ENCODE peak calls at places on chromosome 14, in ten cellular contexts. One of them, this sample, is unnamed.

GRCh38 chr14:45790293-45790692 is 537.3 kb upstream of the MIS18BP1 start:
- DNase-seq in heart left ventricle: no peak
- DNase-seq in MM.1S: no peak
- DNase-seq in transverse colon: no peak
- DNase-seq in body of pancreas: no peak
- DNase-seq in brain microvascular endothelial cell: no peak
- DNase-seq in dorsolateral prefrontal cortex: no peak
- DNase-seq in adipocyte: no peak
- DNase-seq in mucosa of descending colon: no peak
- DNase-seq in cardiac muscle cell: no peak
- DNase-seq in this sample: no peak

GRCh38 chr14:32408018-32408417 is 78.9 kb downstream of the AKAP6 start:
- DNase-seq in dorsolateral prefrontal cortex: peak
- DNase-seq in transverse colon: no peak
- DNase-seq in MM.1S: no peak
- DNase-seq in body of pancreas: no peak
- DNase-seq in brain microvascular endothelial cell: no peak
- DNase-seq in adipocyte: no peak
- DNase-seq in heart left ventricle: no peak
- DNase-seq in mucosa of descending colon: no peak
- DNase-seq in cardiac muscle cell: no peak
- DNase-seq in this sample: no peak

GRCh38 chr14:24146622-24146977 is 190 bp upstream of the PSME2 start:
- DNase-seq in body of pancreas: peak
- DNase-seq in cardiac muscle cell: peak
- DNase-seq in mucosa of descending colon: peak
- DNase-seq in transverse colon: peak
- DNase-seq in adipocyte: peak
- DNase-seq in heart left ventricle: peak
- DNase-seq in dorsolateral prefrontal cortex: peak
- DNase-seq in brain microvascular endothelial cell: peak
- DNase-seq in MM.1S: peak
- DNase-seq in this sample: peak

GRCh38 chr14:55043528-55043927 is 7.9 kb upstream of the MAPK1IP1L start:
- DNase-seq in dorsolateral prefrontal cortex: no peak
- DNase-seq in heart left ventricle: no peak
- DNase-seq in adipocyte: peak
- DNase-seq in transverse colon: no peak
- DNase-seq in cardiac muscle cell: no peak
- DNase-seq in brain microvascular endothelial cell: no peak
- DNase-seq in MM.1S: no peak
- DNase-seq in mucosa of descending colon: no peak
- DNase-seq in body of pancreas: no peak
- DNase-seq in this sample: no peak

GRCh38 chr14:81345781-81346180 is 54.3 kb downstream of the STON2 start:
- DNase-seq in mucosa of descending colon: no peak
- DNase-seq in brain microvascular endothelial cell: no peak
- DNase-seq in body of pancreas: no peak
- DNase-seq in MM.1S: no peak
- DNase-seq in adipocyte: no peak
- DNase-seq in heart left ventricle: no peak
- DNase-seq in cardiac muscle cell: no peak
- DNase-seq in transverse colon: no peak
- DNase-seq in dorsolateral prefrontal cortex: no peak
- DNase-seq in this sample: no peak

GRCh38 chr14:50725761-50726160 is 57.7 kb upstream of the SAV1 start:
- DNase-seq in adipocyte: no peak
- DNase-seq in mucosa of descending colon: no peak
- DNase-seq in transverse colon: no peak
- DNase-seq in MM.1S: no peak
- DNase-seq in body of pancreas: no peak
- DNase-seq in cardiac muscle cell: no peak
- DNase-seq in dorsolateral prefrontal cortex: no peak
- DNase-seq in heart left ventricle: no peak
- DNase-seq in brain microvascular endothelial cell: no peak
- DNase-seq in this sample: no peak

GRCh38 chr14:104879201-104879982 is 14.3 kb downstream of the CEP170B start:
- DNase-seq in MM.1S: no peak
- DNase-seq in heart left ventricle: no peak
- DNase-seq in adipocyte: no peak
- DNase-seq in mucosa of descending colon: peak
- DNase-seq in dorsolateral prefrontal cortex: no peak
- DNase-seq in body of pancreas: no peak
- DNase-seq in cardiac muscle cell: no peak
- DNase-seq in transverse colon: no peak
- DNase-seq in brain microvascular endothelial cell: no peak
- DNase-seq in this sample: peak

GRCh38 chr14:103286460-103286859 is 47.6 kb upstream of the EIF5 start:
- DNase-seq in mucosa of descending colon: no peak
- DNase-seq in transverse colon: no peak
- DNase-seq in adipocyte: no peak
- DNase-seq in dorsolateral prefrontal cortex: no peak
- DNase-seq in brain microvascular endothelial cell: no peak
- DNase-seq in cardiac muscle cell: no peak
- DNase-seq in body of pancreas: no peak
- DNase-seq in heart left ventricle: no peak
- DNase-seq in MM.1S: no peak
- DNase-seq in this sample: no peak

GRCh38 chr14:43479751-43480150 is 1027.3 kb downstream of the FSCB start:
- DNase-seq in adipocyte: no peak
- DNase-seq in cardiac muscle cell: no peak
- DNase-seq in brain microvascular endothelial cell: no peak
- DNase-seq in body of pancreas: no peak
- DNase-seq in MM.1S: no peak
- DNase-seq in transverse colon: no peak
- DNase-seq in heart left ventricle: no peak
- DNase-seq in dorsolateral prefrontal cortex: no peak
- DNase-seq in mucosa of descending colon: no peak
- DNase-seq in this sample: no peak

GRCh38 chr14:94355191-94355794 is 32.2 kb upstream of the SERPINA6 start:
- DNase-seq in body of pancreas: peak
- DNase-seq in dorsolateral prefrontal cortex: peak
- DNase-seq in heart left ventricle: no peak
- DNase-seq in adipocyte: peak
- DNase-seq in MM.1S: no peak
- DNase-seq in brain microvascular endothelial cell: peak
- DNase-seq in transverse colon: peak
- DNase-seq in cardiac muscle cell: peak
- DNase-seq in mucosa of descending colon: no peak
- DNase-seq in this sample: peak

GRCh38 chr14:94481468-94482131 is 5.6 kb upstream of the SERPINA9 start:
- DNase-seq in body of pancreas: no peak
- DNase-seq in adipocyte: peak
- DNase-seq in brain microvascular endothelial cell: peak
- DNase-seq in cardiac muscle cell: no peak
- DNase-seq in MM.1S: no peak
- DNase-seq in dorsolateral prefrontal cortex: no peak
- DNase-seq in heart left ventricle: no peak
- DNase-seq in mucosa of descending colon: no peak
- DNase-seq in transverse colon: no peak
- DNase-seq in this sample: no peak

GRCh38 chr14:64296561-64296960 is 2.4 kb upstream of the ESR2 start:
- DNase-seq in heart left ventricle: no peak
- DNase-seq in cardiac muscle cell: no peak
- DNase-seq in MM.1S: no peak
- DNase-seq in mucosa of descending colon: no peak
- DNase-seq in transverse colon: no peak
- DNase-seq in body of pancreas: no peak
- DNase-seq in dorsolateral prefrontal cortex: no peak
- DNase-seq in brain microvascular endothelial cell: peak
- DNase-seq in adipocyte: no peak
- DNase-seq in this sample: no peak

GRCh38 chr14:75291331-75291730 is 12.7 kb downstream of the FOS start:
- DNase-seq in MM.1S: no peak
- DNase-seq in adipocyte: no peak
- DNase-seq in body of pancreas: peak
- DNase-seq in transverse colon: no peak
- DNase-seq in mucosa of descending colon: no peak
- DNase-seq in dorsolateral prefrontal cortex: no peak
- DNase-seq in heart left ventricle: no peak
- DNase-seq in cardiac muscle cell: no peak
- DNase-seq in brain microvascular endothelial cell: no peak
- DNase-seq in this sample: no peak

DNA sequence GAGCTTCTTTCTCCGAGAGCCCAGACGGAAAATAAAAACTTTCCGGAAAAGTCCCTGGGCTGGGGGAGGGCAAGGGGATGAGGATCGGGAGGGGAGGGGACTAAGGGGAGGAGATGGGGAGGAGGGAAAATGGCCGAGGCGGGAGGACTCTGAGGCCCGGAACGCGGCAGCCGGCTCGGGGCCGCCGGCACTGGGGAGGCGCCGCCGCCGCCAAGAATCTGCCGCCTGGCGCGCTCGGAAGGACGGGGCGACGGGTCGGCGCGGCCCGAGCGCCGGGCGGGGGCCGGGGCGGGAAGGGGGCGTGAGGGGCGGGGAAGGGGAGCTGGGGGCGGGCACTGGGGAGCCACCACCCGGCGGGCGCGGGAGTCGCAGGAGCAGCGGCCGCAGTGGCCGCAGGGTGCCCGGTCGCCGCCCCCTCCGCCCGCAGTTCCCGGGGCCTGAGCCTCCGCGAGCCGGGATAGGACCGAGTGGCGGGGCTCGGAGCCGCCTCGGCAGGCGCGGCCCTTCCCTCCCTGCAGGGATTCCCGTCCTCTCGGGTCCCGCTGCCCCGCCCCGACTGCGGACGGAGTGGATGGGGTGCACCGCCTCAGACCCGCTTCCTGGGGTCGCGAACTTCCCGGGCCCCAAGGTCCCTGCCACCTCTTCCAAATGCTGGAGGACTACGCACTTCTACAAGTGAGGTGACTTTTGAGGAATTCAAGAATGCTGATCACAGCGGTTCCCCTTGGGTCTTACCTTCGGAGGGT is at the start of gene PRKD1:
- DNase-seq in heart left ventricle: peak
- DNase-seq in dorsolateral prefrontal cortex: peak
- DNase-seq in transverse colon: peak
- DNase-seq in brain microvascular endothelial cell: peak
- DNase-seq in body of pancreas: peak
- DNase-seq in cardiac muscle cell: peak
- DNase-seq in MM.1S: peak
- DNase-seq in mucosa of descending colon: peak
- DNase-seq in adipocyte: peak
- DNase-seq in this sample: peak
- H3K4me3 ChIP-seq in heart left ventricle: peak
- H3K4me3 ChIP-seq in dorsolateral prefrontal cortex: peak
- H3K4me3 ChIP-seq in transverse colon: peak
- H3K4me3 ChIP-seq in brain microvascular endothelial cell: peak
- H3K4me3 ChIP-seq in body of pancreas: peak
- H3K4me3 ChIP-seq in cardiac muscle cell: peak
- H3K4me3 ChIP-seq in MM.1S: peak
- H3K4me3 ChIP-seq in mucosa of descending colon: peak
- H3K4me3 ChIP-seq in adipocyte: peak
- H3K4me3 ChIP-seq in this sample: peak

DNA sequence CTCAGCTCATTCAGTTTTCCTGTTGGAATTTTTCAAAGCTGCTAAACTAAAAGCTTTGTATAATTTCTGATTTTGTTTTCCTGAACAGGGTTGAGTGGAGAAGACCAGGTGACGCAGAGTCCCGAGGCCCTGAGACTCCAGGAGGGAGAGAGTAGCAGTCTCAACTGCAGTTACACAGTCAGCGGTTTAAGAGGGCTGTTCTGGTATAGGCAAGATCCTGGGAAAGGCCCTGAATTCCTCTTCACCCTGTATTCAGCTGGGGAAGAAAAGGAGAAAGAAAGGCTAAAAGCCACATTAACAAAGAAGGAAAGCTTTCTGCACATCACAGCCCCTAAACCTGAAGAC is 367.1 kb upstream of the OR4E1 start:
- DNase-seq in cardiac muscle cell: no peak
- DNase-seq in MM.1S: no peak
- DNase-seq in heart left ventricle: no peak
- DNase-seq in transverse colon: no peak
- DNase-seq in body of pancreas: no peak
- DNase-seq in adipocyte: no peak
- DNase-seq in mucosa of descending colon: no peak
- DNase-seq in brain microvascular endothelial cell: no peak
- DNase-seq in dorsolateral prefrontal cortex: no peak
- DNase-seq in this sample: no peak
- H3K4me3 ChIP-seq in cardiac muscle cell: no peak
- H3K4me3 ChIP-seq in MM.1S: no peak
- H3K4me3 ChIP-seq in heart left ventricle: no peak
- H3K4me3 ChIP-seq in transverse colon: no peak
- H3K4me3 ChIP-seq in body of pancreas: no peak
- H3K4me3 ChIP-seq in adipocyte: no peak
- H3K4me3 ChIP-seq in mucosa of descending colon: no peak
- H3K4me3 ChIP-seq in brain microvascular endothelial cell: no peak
- H3K4me3 ChIP-seq in dorsolateral prefrontal cortex: no peak
- H3K4me3 ChIP-seq in this sample: no peak

DNA sequence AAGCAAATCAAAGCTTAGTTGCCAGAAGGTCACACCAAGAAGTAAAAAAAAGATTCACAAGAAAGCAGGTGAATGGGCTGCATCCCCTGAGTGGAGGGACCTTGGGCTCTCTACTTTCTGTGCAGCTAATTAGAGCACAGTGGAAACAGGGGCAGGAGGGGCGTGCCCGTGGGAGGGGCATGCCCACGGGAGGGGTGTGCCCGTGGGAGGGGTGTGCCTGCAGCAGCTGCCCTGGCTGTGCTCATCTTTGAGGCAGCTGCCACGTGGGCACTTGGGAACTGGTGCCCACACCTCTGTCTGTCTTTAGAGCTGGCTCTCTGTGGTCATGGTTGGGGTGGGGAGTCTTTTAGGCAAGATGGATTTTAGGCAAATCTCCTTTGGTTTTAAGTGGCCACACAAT is 60.0 kb downstream of the EML1 start:
- DNase-seq in body of pancreas: no peak
- DNase-seq in MM.1S: no peak
- DNase-seq in transverse colon: no peak
- DNase-seq in brain microvascular endothelial cell: no peak
- DNase-seq in cardiac muscle cell: no peak
- DNase-seq in mucosa of descending colon: no peak
- DNase-seq in heart left ventricle: peak
- DNase-seq in adipocyte: peak
- DNase-seq in dorsolateral prefrontal cortex: no peak
- DNase-seq in this sample: no peak
- H3K4me3 ChIP-seq in body of pancreas: no peak
- H3K4me3 ChIP-seq in MM.1S: no peak
- H3K4me3 ChIP-seq in transverse colon: no peak
- H3K4me3 ChIP-seq in brain microvascular endothelial cell: no peak
- H3K4me3 ChIP-seq in cardiac muscle cell: no peak
- H3K4me3 ChIP-seq in mucosa of descending colon: no peak
- H3K4me3 ChIP-seq in heart left ventricle: no peak
- H3K4me3 ChIP-seq in adipocyte: no peak
- H3K4me3 ChIP-seq in dorsolateral prefrontal cortex: no peak
- H3K4me3 ChIP-seq in this sample: no peak

DNA sequence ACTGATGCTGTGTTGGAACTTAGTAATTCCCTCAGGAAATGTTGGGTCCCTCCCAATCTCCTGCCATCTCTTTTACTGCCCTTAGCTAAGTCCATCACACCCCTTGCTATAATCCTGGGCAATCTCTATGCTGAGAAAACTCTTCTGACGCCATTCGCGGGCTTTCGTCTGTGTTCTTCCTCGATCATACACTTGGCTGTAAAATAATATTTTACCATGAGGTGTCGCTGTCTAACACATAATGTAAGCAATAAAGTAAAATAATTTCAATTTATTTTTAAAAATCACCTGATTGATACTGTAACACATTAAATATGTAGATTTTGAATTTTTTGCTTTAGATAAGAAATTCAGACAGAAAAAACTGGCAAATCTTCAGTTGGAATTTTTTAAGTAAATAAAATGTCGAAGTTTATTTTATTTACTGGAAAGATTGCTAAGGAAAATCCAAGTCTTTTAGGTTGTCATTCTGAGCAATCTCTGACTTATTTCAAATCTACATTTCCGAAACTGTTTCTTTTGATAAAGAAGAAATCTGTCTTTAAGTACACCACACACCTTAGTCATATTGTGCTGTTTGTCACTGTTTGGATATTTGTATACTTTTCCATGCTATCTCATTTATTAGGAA is 304.0 kb upstream of the SSTR1 start:
- DNase-seq in body of pancreas: peak
- DNase-seq in mucosa of descending colon: no peak
- DNase-seq in dorsolateral prefrontal cortex: no peak
- DNase-seq in brain microvascular endothelial cell: peak
- DNase-seq in adipocyte: peak
- DNase-seq in transverse colon: no peak
- DNase-seq in cardiac muscle cell: peak
- DNase-seq in heart left ventricle: no peak
- DNase-seq in MM.1S: peak
- DNase-seq in this sample: no peak
- H3K4me3 ChIP-seq in body of pancreas: no peak
- H3K4me3 ChIP-seq in mucosa of descending colon: no peak
- H3K4me3 ChIP-seq in dorsolateral prefrontal cortex: peak
- H3K4me3 ChIP-seq in brain microvascular endothelial cell: no peak
- H3K4me3 ChIP-seq in adipocyte: peak
- H3K4me3 ChIP-seq in transverse colon: no peak
- H3K4me3 ChIP-seq in cardiac muscle cell: no peak
- H3K4me3 ChIP-seq in heart left ventricle: no peak
- H3K4me3 ChIP-seq in MM.1S: no peak
- H3K4me3 ChIP-seq in this sample: no peak